ENCODE peak calls at places on chromosomes 6 and 20, in six cellular contexts. S is right lobe of liver, K is fibroblast of lung, X is aorta, O is tibial artery, E is HCT116. A is an unnamed sample.

GRCh38 chr6:158002249-158002950 is 20.7 kb downstream of the SYNJ2 start:
- DNase-seq in S (no peak), K (no peak), X (peak; percentile 46), O (no peak), E (peak; percentile 55), A (no peak)

GRCh38 chr6:13421425-13422057 is 65.9 kb downstream of the GFOD1 start:
- DNase-seq in S (no peak), K (no peak), X (no peak), O (no peak), E (no peak), A (no peak)

GRCh38 chr6:57324538-57324937 is 7.1 kb downstream of the PRIM2 start:
- DNase-seq in S (no peak), K (peak; percentile 60), X (no peak), O (no peak), E (no peak), A (no peak)

GRCh38 chr6:93784794-93785757 is 365.7 kb upstream of the EPHA7 start:
- DNase-seq in S (no peak), K (peak; percentile 92), X (no peak), O (no peak), E (no peak), A (no peak)

GRCh38 chr6:6730831-6731230 is 142.3 kb downstream of the LY86 start:
- DNase-seq in S (no peak), K (peak; percentile 96), X (no peak), O (no peak), E (no peak), A (peak; percentile 82)

GRCh38 chr20:42161228-42161829 is 543.2 kb upstream of the CHD6 start:
- DNase-seq in S (no peak), K (no peak), X (no peak), O (no peak), E (no peak), A (no peak)

GRCh38 chr6:166779381-166779780 is 152.3 kb upstream of the RPS6KA2 start:
- DNase-seq in S (no peak), K (no peak), X (peak; percentile 63), O (no peak), E (no peak), A (no peak)

GRCh38 chr6:128305228-128305627 is 215.2 kb downstream of the PTPRK start:
- DNase-seq in S (no peak), K (peak; percentile 38), X (no peak), O (no peak), E (no peak), A (no peak)

GRCh38 chr20:57263127-57263609 is 3.3 kb downstream of the BMP7 start:
- DNase-seq in S (no peak), K (no peak), X (no peak), O (no peak), E (no peak), A (no peak)

GRCh38 chr20:15594296-15594695 is 979.0 kb downstream of the KIF16B start:
- DNase-seq in S (no peak), K (no peak), X (no peak), O (no peak), E (no peak), A (no peak)

GRCh38 chr20:60210779-60211617 is 252.8 kb downstream of the CDH26 start:
- DNase-seq in S (peak; percentile 74), K (peak; percentile 68), X (peak; percentile 79), O (no peak), E (peak; percentile 23), A (no peak)

GRCh38 chr6:154604120-154604519 is 93.6 kb upstream of the CNKSR3 start:
- DNase-seq in S (no peak), K (no peak), X (no peak), O (no peak), E (no peak), A (no peak)

GRCh38 chr6:95768539-95768938 is 191.2 kb downstream of the MANEA start:
- DNase-seq in S (peak; percentile 51), K (no peak), X (no peak), O (no peak), E (no peak), A (no peak)

GRCh38 chr20:856361-856775 is 22.9 kb downstream of the FAM110A start:
- DNase-seq in S (no peak), K (peak; percentile 51), X (peak; percentile 79), O (no peak), E (peak; percentile 92), A (no peak)

GRCh38 chr6:148868314-148868713 is 121.5 kb downstream of the UST start:
- DNase-seq in S (no peak), K (peak; percentile 71), X (no peak), O (no peak), E (no peak), A (no peak)

GRCh38 chr20:50023116-50023802 is 40.5 kb downstream of the SNAI1 start:
- DNase-seq in S (no peak), K (no peak), X (no peak), O (no peak), E (no peak), A (no peak)

GRCh38 chr20:60349418-60349817 is 391.2 kb downstream of the CDH26 start:
- DNase-seq in S (no peak), K (no peak), X (no peak), O (no peak), E (no peak), A (no peak)

DNA sequence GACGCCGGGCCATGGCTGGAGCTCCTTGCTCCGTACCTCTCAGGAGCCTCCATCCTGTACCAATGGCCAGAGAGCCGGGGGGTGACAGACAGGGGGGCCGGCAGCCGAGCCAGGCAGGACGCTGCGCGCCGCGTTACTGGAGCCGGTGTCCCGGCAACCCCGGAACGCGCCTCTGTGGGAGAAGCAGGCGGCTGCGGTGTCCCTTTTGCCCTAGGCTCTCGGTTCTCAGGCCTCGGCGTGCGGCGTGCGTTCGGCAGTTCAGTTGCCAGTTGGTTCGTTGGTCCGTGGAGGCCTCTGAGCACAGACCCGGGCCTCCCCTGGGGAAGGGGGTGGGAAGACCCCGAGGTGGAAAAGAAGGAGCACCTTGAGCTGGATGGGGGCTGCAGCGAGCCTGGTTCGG is at the start of gene SPATS1:
- DNase-seq in S (peak; percentile 56), K (no peak), X (peak; percentile 76), O (no peak), E (no peak), A (no peak)
- H3K4me3 ChIP-seq in S (peak within 1 kb of the TSS; percentile 2), K (no peak within 1 kb of the TSS), X (no peak within 1 kb of the TSS), O (peak within 1 kb of the TSS; percentile 41), E (no peak within 1 kb of the TSS), A (no peak within 1 kb of the TSS)

DNA sequence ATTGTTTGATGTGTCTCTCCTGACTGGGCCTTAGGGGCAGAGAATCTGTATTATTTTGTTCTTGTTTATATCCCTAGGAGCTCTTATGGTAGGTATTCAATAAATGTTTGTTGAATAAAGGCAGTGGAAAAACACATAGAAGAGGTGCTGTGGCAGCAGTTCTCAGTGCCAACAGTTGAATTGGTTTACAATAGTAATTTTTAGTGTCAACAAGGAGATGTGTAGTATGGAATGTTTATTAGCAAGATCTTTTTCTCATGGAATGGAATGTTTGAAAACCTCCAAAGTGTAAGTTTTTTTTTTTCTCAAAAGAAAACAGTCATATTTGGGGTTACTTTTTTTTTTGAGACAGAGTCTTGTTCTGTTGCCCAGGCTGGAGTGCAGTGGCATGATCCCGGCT is 28.0 kb downstream of the ASXL1 start:
- DNase-seq in S (no peak), K (peak; percentile 5), X (no peak), O (no peak), E (no peak), A (no peak)
- H3K4me3 ChIP-seq in S (no peak overlapping the region), K (no peak overlapping the region), X (no peak overlapping the region), O (no peak overlapping the region), E (no peak overlapping the region), A (peak overlapping the region; percentile 22)

GRCh38 chr6:33273924-33274902 is 2.3 kb downstream of the RPS18 start:
- DNase-seq in S (no peak), K (no peak), X (peak; percentile 40), O (no peak), E (no peak), A (no peak)
- H3K4me3 ChIP-seq in S (peak overlapping the region; percentile 3), K (peak overlapping the region; percentile 97), X (no peak overlapping the region), O (no peak overlapping the region), E (peak overlapping the region; percentile 75), A (no peak overlapping the region)

GRCh38 chr6:139699335-139699734 is 324.9 kb upstream of the CITED2 start:
- DNase-seq in S (no peak), K (peak; percentile 86), X (no peak), O (no peak), E (no peak), A (no peak)
- H3K4me3 ChIP-seq in S (peak overlapping the region; percentile 2), K (no peak overlapping the region), X (no peak overlapping the region), O (no peak overlapping the region), E (no peak overlapping the region), A (no peak overlapping the region)

DNA sequence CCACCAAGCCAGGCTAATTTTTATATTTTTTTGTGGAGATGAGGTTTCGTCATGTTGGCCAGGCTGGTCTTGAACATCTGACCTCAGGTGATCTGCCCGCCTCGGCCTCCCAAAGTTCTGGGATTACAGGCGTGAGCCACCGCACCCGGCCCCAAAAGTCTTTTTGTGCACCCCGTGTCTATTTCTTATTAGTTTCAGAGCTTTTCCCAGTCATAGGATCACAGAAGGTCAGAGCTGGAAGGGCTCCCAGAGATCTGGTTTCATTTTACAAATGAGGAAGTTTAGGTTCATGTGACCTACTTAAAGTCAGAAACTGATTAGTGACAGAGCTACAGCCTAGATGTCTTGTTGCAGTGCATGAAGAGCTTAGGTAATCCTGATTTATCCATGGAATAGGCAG is 1.6 kb upstream of the OGFRL1 start:
- DNase-seq in S (no peak), K (peak; percentile 31), X (no peak), O (no peak), E (no peak), A (peak; percentile 71)
- H3K4me3 ChIP-seq in S (no peak overlapping the region), K (no peak overlapping the region), X (no peak overlapping the region), O (no peak overlapping the region), E (no peak overlapping the region), A (no peak overlapping the region)

A was measured in sigmoid colon.